ENCODE peak calls at places on chromosomes 5 and 9, in eight cellular contexts. One of them, this sample, is unnamed.
A peak's percentile ranks its signal among the peaks of the same experiment; 100 is the strongest.

GRCh38 chr5:68554566-68555279 is 339.2 kb downstream of the PIK3R1 start:
- DNase-seq in stimulated activated CD8-positive, alpha-beta memory T cell treated with anti-CD3 and anti-CD28 coated beads, Interleukin-15, amount 100 ng/mL, for 1 hour: no peak
- DNase-seq in cardiac fibroblast: peak; percentile 93
- DNase-seq in stromal cell of bone marrow: peak; percentile 71
- DNase-seq in IMR-90: peak; percentile 59
- DNase-seq in mucosa of gallbladder: peak; percentile 26
- DNase-seq in posterior cingulate gyrus: no peak
- DNase-seq in Right ventricle myocardium superior: peak; percentile 66
- DNase-seq in this sample: peak; percentile 88

GRCh38 chr5:153901449-153901848 is 137.3 kb downstream of the FAM114A2 start:
- DNase-seq in mucosa of gallbladder: no peak
- DNase-seq in cardiac fibroblast: no peak
- DNase-seq in IMR-90: no peak
- DNase-seq in Right ventricle myocardium superior: no peak
- DNase-seq in stromal cell of bone marrow: no peak
- DNase-seq in stimulated activated CD8-positive, alpha-beta memory T cell treated with anti-CD3 and anti-CD28 coated beads, Interleukin-15, amount 100 ng/mL, for 1 hour: no peak
- DNase-seq in posterior cingulate gyrus: no peak
- DNase-seq in this sample: no peak

GRCh38 chr9:98575379-98576346 is 133.1 kb downstream of the GABBR2 start:
- DNase-seq in IMR-90: peak; percentile 88
- DNase-seq in mucosa of gallbladder: no peak
- DNase-seq in stromal cell of bone marrow: no peak
- DNase-seq in stimulated activated CD8-positive, alpha-beta memory T cell treated with anti-CD3 and anti-CD28 coated beads, Interleukin-15, amount 100 ng/mL, for 1 hour: no peak
- DNase-seq in cardiac fibroblast: peak; percentile 76
- DNase-seq in Right ventricle myocardium superior: no peak
- DNase-seq in posterior cingulate gyrus: no peak
- DNase-seq in this sample: no peak

GRCh38 chr9:112348257-112348992 is 15.0 kb upstream of the PTBP3 start:
- DNase-seq in cardiac fibroblast: peak; percentile 86
- DNase-seq in Right ventricle myocardium superior: peak; percentile 94
- DNase-seq in posterior cingulate gyrus: peak; percentile 78
- DNase-seq in stromal cell of bone marrow: peak; percentile 42
- DNase-seq in stimulated activated CD8-positive, alpha-beta memory T cell treated with anti-CD3 and anti-CD28 coated beads, Interleukin-15, amount 100 ng/mL, for 1 hour: peak; percentile 51
- DNase-seq in mucosa of gallbladder: peak; percentile 83
- DNase-seq in IMR-90: peak; percentile 35
- DNase-seq in this sample: peak; percentile 92

GRCh38 chr5:134524826-134525686 is at the start of gene JADE2:
- DNase-seq in stimulated activated CD8-positive, alpha-beta memory T cell treated with anti-CD3 and anti-CD28 coated beads, Interleukin-15, amount 100 ng/mL, for 1 hour: peak; percentile 57
- DNase-seq in posterior cingulate gyrus: peak; percentile 67
- DNase-seq in Right ventricle myocardium superior: peak; percentile 84
- DNase-seq in stromal cell of bone marrow: no peak
- DNase-seq in mucosa of gallbladder: peak; percentile 73
- DNase-seq in cardiac fibroblast: peak; percentile 84
- DNase-seq in IMR-90: peak; percentile 68
- DNase-seq in this sample: peak; percentile 80

GRCh38 chr5:12876541-12877298 is 972.5 kb upstream of the CTNND2 start:
- DNase-seq in stimulated activated CD8-positive, alpha-beta memory T cell treated with anti-CD3 and anti-CD28 coated beads, Interleukin-15, amount 100 ng/mL, for 1 hour: no peak
- DNase-seq in stromal cell of bone marrow: no peak
- DNase-seq in posterior cingulate gyrus: no peak
- DNase-seq in mucosa of gallbladder: no peak
- DNase-seq in IMR-90: no peak
- DNase-seq in Right ventricle myocardium superior: no peak
- DNase-seq in cardiac fibroblast: no peak
- DNase-seq in this sample: peak; percentile 52

GRCh38 chr9:88733651-88734470 is 198.9 kb downstream of the NXNL2 start:
- DNase-seq in Right ventricle myocardium superior: peak; percentile 90
- DNase-seq in stromal cell of bone marrow: no peak
- DNase-seq in posterior cingulate gyrus: no peak
- DNase-seq in stimulated activated CD8-positive, alpha-beta memory T cell treated with anti-CD3 and anti-CD28 coated beads, Interleukin-15, amount 100 ng/mL, for 1 hour: no peak
- DNase-seq in IMR-90: peak; percentile 60
- DNase-seq in cardiac fibroblast: peak; percentile 88
- DNase-seq in mucosa of gallbladder: no peak
- DNase-seq in this sample: no peak

GRCh38 chr5:138829341-138829740 is 45.8 kb downstream of the LRRTM2 start:
- DNase-seq in posterior cingulate gyrus: no peak
- DNase-seq in stimulated activated CD8-positive, alpha-beta memory T cell treated with anti-CD3 and anti-CD28 coated beads, Interleukin-15, amount 100 ng/mL, for 1 hour: no peak
- DNase-seq in stromal cell of bone marrow: no peak
- DNase-seq in cardiac fibroblast: peak; percentile 52
- DNase-seq in Right ventricle myocardium superior: no peak
- DNase-seq in mucosa of gallbladder: no peak
- DNase-seq in IMR-90: peak; percentile 31
- DNase-seq in this sample: no peak

GRCh38 chr5:137126829-137127228 is 372.3 kb downstream of the SPOCK1 start:
- DNase-seq in cardiac fibroblast: no peak
- DNase-seq in posterior cingulate gyrus: no peak
- DNase-seq in IMR-90: no peak
- DNase-seq in mucosa of gallbladder: no peak
- DNase-seq in stimulated activated CD8-positive, alpha-beta memory T cell treated with anti-CD3 and anti-CD28 coated beads, Interleukin-15, amount 100 ng/mL, for 1 hour: no peak
- DNase-seq in Right ventricle myocardium superior: no peak
- DNase-seq in stromal cell of bone marrow: no peak
- DNase-seq in this sample: no peak

GRCh38 chr9:99602854-99603253 is 218.8 kb upstream of the NR4A3 start:
- DNase-seq in mucosa of gallbladder: no peak
- DNase-seq in IMR-90: no peak
- DNase-seq in stromal cell of bone marrow: no peak
- DNase-seq in stimulated activated CD8-positive, alpha-beta memory T cell treated with anti-CD3 and anti-CD28 coated beads, Interleukin-15, amount 100 ng/mL, for 1 hour: no peak
- DNase-seq in Right ventricle myocardium superior: no peak
- DNase-seq in posterior cingulate gyrus: no peak
- DNase-seq in cardiac fibroblast: no peak
- DNase-seq in this sample: no peak

GRCh38 chr5:95808013-95808685 is 14.4 kb downstream of the GLRX start:
- DNase-seq in posterior cingulate gyrus: no peak
- DNase-seq in stromal cell of bone marrow: no peak
- DNase-seq in mucosa of gallbladder: no peak
- DNase-seq in cardiac fibroblast: no peak
- DNase-seq in stimulated activated CD8-positive, alpha-beta memory T cell treated with anti-CD3 and anti-CD28 coated beads, Interleukin-15, amount 100 ng/mL, for 1 hour: no peak
- DNase-seq in IMR-90: no peak
- DNase-seq in Right ventricle myocardium superior: no peak
- DNase-seq in this sample: no peak

GRCh38 chr5:57906637-57907036 is 424.0 kb upstream of the ACTBL2 start:
- DNase-seq in cardiac fibroblast: no peak
- DNase-seq in posterior cingulate gyrus: no peak
- DNase-seq in IMR-90: no peak
- DNase-seq in mucosa of gallbladder: no peak
- DNase-seq in stromal cell of bone marrow: no peak
- DNase-seq in stimulated activated CD8-positive, alpha-beta memory T cell treated with anti-CD3 and anti-CD28 coated beads, Interleukin-15, amount 100 ng/mL, for 1 hour: no peak
- DNase-seq in Right ventricle myocardium superior: peak; percentile 45
- DNase-seq in this sample: no peak

GRCh38 chr9:38298904-38299303 is 93.6 kb upstream of the ALDH1B1 start:
- DNase-seq in Right ventricle myocardium superior: no peak
- DNase-seq in IMR-90: no peak
- DNase-seq in mucosa of gallbladder: no peak
- DNase-seq in posterior cingulate gyrus: no peak
- DNase-seq in cardiac fibroblast: no peak
- DNase-seq in stimulated activated CD8-positive, alpha-beta memory T cell treated with anti-CD3 and anti-CD28 coated beads, Interleukin-15, amount 100 ng/mL, for 1 hour: no peak
- DNase-seq in stromal cell of bone marrow: no peak
- DNase-seq in this sample: no peak

GRCh38 chr9:97640290-97640689 is 6.7 kb downstream of the NCBP1 start:
- DNase-seq in Right ventricle myocardium superior: no peak
- DNase-seq in cardiac fibroblast: no peak
- DNase-seq in posterior cingulate gyrus: no peak
- DNase-seq in mucosa of gallbladder: no peak
- DNase-seq in stromal cell of bone marrow: no peak
- DNase-seq in stimulated activated CD8-positive, alpha-beta memory T cell treated with anti-CD3 and anti-CD28 coated beads, Interleukin-15, amount 100 ng/mL, for 1 hour: no peak
- DNase-seq in IMR-90: peak; percentile 50
- DNase-seq in this sample: no peak

GRCh38 chr5:81065492-81065891 is 105.3 kb downstream of the RASGRF2 start:
- DNase-seq in stromal cell of bone marrow: no peak
- DNase-seq in stimulated activated CD8-positive, alpha-beta memory T cell treated with anti-CD3 and anti-CD28 coated beads, Interleukin-15, amount 100 ng/mL, for 1 hour: no peak
- DNase-seq in Right ventricle myocardium superior: no peak
- DNase-seq in IMR-90: peak; percentile 35
- DNase-seq in cardiac fibroblast: no peak
- DNase-seq in posterior cingulate gyrus: no peak
- DNase-seq in mucosa of gallbladder: no peak
- DNase-seq in this sample: no peak

This sample was measured in left lobe of liver.